ENCODE peak calls at places on chromosomes 12 and 14, in nine cellular contexts. A, B, I, F, Z, Q, E, G and N are unnamed samples.

GRCh38 chr12:80829767-80830166 is 108.0 kb downstream of the LIN7A start:
- DNase-seq in I (no peak), Z (no peak), E (no peak), G (no peak), A (no peak), B (no peak), Q (no peak), F (peak; percentile 17), N (no peak)

GRCh38 chr14:96040836-96041371 is 1.7 kb downstream of the C14orf132 start:
- DNase-seq in E (no peak), B (no peak), I (no peak), A (no peak), Z (no peak), F (peak; percentile 35), G (no peak), Q (no peak), N (no peak)

GRCh38 chr14:36659822-36660735 is 1.6 kb upstream of the PAX9 start:
- DNase-seq in B (no peak), Q (no peak), Z (peak; percentile 38), A (no peak), I (peak; percentile 59), E (no peak), F (no peak), G (no peak), N (no peak)

GRCh38 chr12:1662761-1663439 is 28.0 kb upstream of the ADIPOR2 start:
- DNase-seq in E (peak; percentile 71), F (peak; percentile 49), Q (peak; percentile 38), Z (peak; percentile 84), A (peak; percentile 27), B (no peak), I (peak; percentile 89), G (peak; percentile 86), N (no peak)

GRCh38 chr12:49108958-49109404 is 1.7 kb downstream of the LMBR1L start:
- DNase-seq in F (peak; percentile 77), Z (no peak), Q (no peak), E (peak; percentile 52), I (no peak), G (peak; percentile 76), A (peak; percentile 90), B (no peak), N (no peak)

GRCh38 chr12:114481200-114481535 is 75.2 kb upstream of the TBX5 start:
- DNase-seq in A (no peak), E (no peak), I (peak; percentile 38), Q (no peak), Z (no peak), B (no peak), F (peak; percentile 49), G (no peak), N (peak; percentile 9)

GRCh38 chr14:104458845-104459244 is 120.7 kb upstream of the C14orf180 start:
- DNase-seq in A (no peak), G (no peak), I (no peak), E (no peak), Z (no peak), F (no peak), B (no peak), Q (no peak), N (no peak)

GRCh38 chr12:57815177-57816000 is 3.1 kb downstream of the AVIL start:
- DNase-seq in G (no peak), A (no peak), Q (no peak), B (no peak), I (peak; percentile 58), E (no peak), Z (no peak), F (no peak), N (no peak)

GRCh38 chr12:86331012-86331411 is 74.8 kb upstream of the MGAT4C start:
- DNase-seq in A (no peak), Z (no peak), E (peak; percentile 43), Q (no peak), I (no peak), G (no peak), B (no peak), F (no peak), N (no peak)

GRCh38 chr14:72788255-72788654 is 105.6 kb downstream of the DPF3 start:
- DNase-seq in Q (no peak), E (no peak), G (no peak), I (no peak), B (no peak), Z (no peak), F (no peak), A (no peak), N (no peak)

GRCh38 chr14:77641534-77642341 is 25.3 kb upstream of the SPTLC2 start:
- DNase-seq in I (no peak), G (peak; percentile 76), E (peak; percentile 76), F (peak; percentile 82), B (peak; percentile 51), A (peak; percentile 75), Z (peak; percentile 77), Q (peak; percentile 53), N (peak; percentile 43)

GRCh38 chr12:15404485-15404884 is 82.2 kb downstream of the PTPRO start:
- DNase-seq in E (no peak), A (no peak), G (no peak), F (peak; percentile 50), Q (no peak), B (no peak), I (no peak), Z (no peak), N (no peak)

GRCh38 chr14:33950320-33951182 is at the start of gene EGLN3:
- DNase-seq in Q (peak; percentile 90), G (peak; percentile 93), E (peak; percentile 94), A (peak; percentile 88), Z (peak; percentile 95), B (no peak), I (peak; percentile 96), F (peak; percentile 87), N (peak; percentile 82)

GRCh38 chr12:92953747-92954146 is 24.7 kb upstream of the EEA1 start:
- DNase-seq in I (no peak), A (no peak), Z (no peak), B (no peak), G (no peak), E (no peak), Q (no peak), F (no peak), N (no peak)
- H3K4me3 ChIP-seq in I (no peak overlapping the region), A (no peak overlapping the region), Z (no peak overlapping the region), B (no peak overlapping the region), G (no peak overlapping the region), E (no peak overlapping the region), Q (no peak overlapping the region), F (no peak overlapping the region), N (no peak overlapping the region)

GRCh38 chr14:22545842-22546721 is 42.9 kb downstream of the DAD1 start:
- DNase-seq in A (peak; percentile 51), B (no peak), E (no peak), Z (no peak), Q (no peak), I (peak; percentile 50), G (no peak), F (peak; percentile 91), N (peak; percentile 71)
- H3K36me3 ChIP-seq in A (no peaks in the 10 kb centered on the region), B (no peaks in the 10 kb centered on the region), E (no peaks in the 10 kb centered on the region), Z (no peaks in the 10 kb centered on the region), Q (no peaks in the 10 kb centered on the region), I (no peaks in the 10 kb centered on the region), G (no peaks in the 10 kb centered on the region), F (no peaks in the 10 kb centered on the region), N (no peaks in the 10 kb centered on the region)

DNA sequence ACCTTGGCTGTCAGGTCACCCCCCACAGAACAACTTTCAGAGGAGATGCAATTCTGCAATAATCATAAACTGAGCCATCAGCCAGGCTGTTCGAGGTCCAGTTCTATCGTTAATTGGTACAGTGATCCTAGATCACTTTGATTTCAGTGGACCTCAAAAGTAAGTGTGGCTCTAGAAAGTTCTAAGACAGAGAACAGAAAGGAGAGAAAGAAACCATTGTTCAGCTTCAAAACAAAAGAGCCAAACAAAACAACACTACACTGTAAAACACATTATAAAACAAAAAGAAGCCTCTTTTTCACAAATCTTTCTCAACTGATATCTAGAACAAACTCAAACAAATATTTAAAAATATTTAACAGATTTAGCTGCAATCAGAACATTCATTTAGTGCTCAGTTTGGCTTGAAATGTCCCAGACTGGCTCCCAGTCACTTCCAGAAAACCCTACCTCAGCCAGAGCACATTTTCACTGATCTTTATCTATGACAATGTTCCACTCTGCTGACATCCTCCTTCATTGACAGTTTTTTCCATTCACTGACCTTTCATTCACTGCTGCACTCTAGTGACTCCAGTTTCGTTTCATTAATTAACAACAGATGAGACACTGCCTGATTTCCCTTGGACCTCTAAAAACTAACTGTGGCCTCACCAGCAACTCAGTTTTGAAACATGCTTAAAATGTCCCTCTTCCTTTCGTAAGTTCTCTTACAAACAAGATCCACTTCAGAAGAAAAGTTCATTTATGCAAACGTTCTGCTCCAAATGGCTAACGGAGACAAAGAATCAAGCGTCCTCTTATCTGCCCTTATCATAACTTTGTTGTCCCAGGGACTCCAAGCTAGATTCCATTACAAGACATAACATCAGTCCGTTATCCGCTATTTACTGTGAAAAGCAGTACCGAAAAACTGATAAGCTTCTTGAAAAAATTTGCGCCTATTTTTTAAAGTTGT is 56.8 kb downstream of the DUSP16 start:
- DNase-seq in E (no peak), F (peak; percentile 89), I (no peak), Q (no peak), B (no peak), Z (no peak), A (peak; percentile 30), G (no peak), N (no peak)
- H3K4me3 ChIP-seq in E (no peak overlapping the region), F (peak overlapping the region; percentile 70), I (no peak overlapping the region), Q (no peak overlapping the region), B (peak overlapping the region; percentile 57), Z (no peak overlapping the region), A (peak overlapping the region; percentile 25), G (no peak overlapping the region), N (no peak overlapping the region)

GRCh38 chr12:131570596-131570995 is 140.3 kb upstream of the SFSWAP start:
- DNase-seq in Z (no peak), B (no peak), F (no peak), Q (no peak), A (no peak), I (no peak), E (no peak), G (no peak), N (no peak)
- H3K36me3 ChIP-seq in Z (no peaks in the 10 kb centered on the region), B (no peaks in the 10 kb centered on the region), F (no peaks in the 10 kb centered on the region), Q (no peaks in the 10 kb centered on the region), A (no peaks in the 10 kb centered on the region), I (no peaks in the 10 kb centered on the region), E (no peaks in the 10 kb centered on the region), G (no peaks in the 10 kb centered on the region), N (no peaks in the 10 kb centered on the region)